ENCODE peak calls at places on chromosome 3, in nine cellular contexts. F is B cell; T is HS-5; Y is ELF-1; L is activated CD8-positive, alpha-beta memory T cell treated with anti-CD3 and anti-CD28 coated beads, Interleukin-2, amount 50 U/mL, for 48 hours; D is amniotic stem cell; O is HTR-8/SVneo; R is GM20000; E is caudate nucleus. B is an unnamed sample.

GRCh38 chr3:194908972-194909371 is 223.3 kb downstream of the FAM43A start:
- DNase-seq in O (no peak), L (no peak), D (no peak), R (no peak), Y (no peak), E (no peak), F (no peak), T (no peak), B (no peak)

GRCh38 chr3:53680026-53680425 is 166.2 kb downstream of the CHDH start:
- DNase-seq in L (no peak), D (no peak), E (no peak), Y (peak; percentile 37), R (no peak), T (no peak), F (no peak), O (no peak), B (no peak)

GRCh38 chr3:108406661-108407206 is 103.7 kb downstream of the MYH15 start:
- DNase-seq in O (peak; percentile 57), Y (peak; percentile 30), L (no peak), D (peak; percentile 24), R (peak; percentile 59), F (peak; percentile 51), E (no peak), T (no peak), B (peak; percentile 33)

GRCh38 chr3:53132347-53132746 is 2.1 kb upstream of the RFT1 start:
- DNase-seq in R (no peak), O (no peak), F (no peak), L (no peak), T (no peak), E (no peak), Y (peak; percentile 62), D (no peak), B (no peak)

GRCh38 chr3:113157408-113157980 is 53.9 kb upstream of the BOC start:
- DNase-seq in R (no peak), Y (no peak), E (no peak), D (no peak), T (no peak), L (no peak), O (no peak), F (no peak), B (no peak)

GRCh38 chr3:43426388-43426787 is 140.0 kb downstream of the SNRK start:
- DNase-seq in T (no peak), O (no peak), L (no peak), Y (peak; percentile 50), E (no peak), R (no peak), D (no peak), F (no peak), B (no peak)

GRCh38 chr3:38454179-38454883 is 641 bp downstream of the ACVR2B start:
- DNase-seq in O (no peak), D (no peak), Y (no peak), T (no peak), F (no peak), R (peak; percentile 80), L (peak; percentile 61), E (peak; percentile 50), B (peak; percentile 50)

GRCh38 chr3:113560845-113561623 is 28.7 kb downstream of the SIDT1 start:
- DNase-seq in L (no peak), R (no peak), D (no peak), F (no peak), Y (no peak), E (no peak), T (no peak), O (no peak), B (no peak)

GRCh38 chr3:51637941-51638471 is 33.0 kb upstream of the TEX264 start:
- DNase-seq in E (no peak), R (peak; percentile 69), D (peak; percentile 11), L (no peak), O (peak; percentile 73), T (no peak), Y (peak; percentile 85), F (peak; percentile 59), B (no peak)

GRCh38 chr3:177221734-177222133 is 24.5 kb upstream of the TBL1XR1 start:
- DNase-seq in D (no peak), F (no peak), Y (no peak), T (no peak), E (no peak), L (no peak), R (no peak), O (no peak), B (no peak)

GRCh38 chr3:132161608-132162007 is 126.8 kb upstream of the CPNE4 start:
- DNase-seq in D (no peak), R (no peak), O (no peak), F (no peak), Y (peak; percentile 42), L (no peak), T (no peak), E (no peak), B (no peak)

GRCh38 chr3:62171789-62172188 is 201.6 kb downstream of the FEZF2 start:
- DNase-seq in T (no peak), F (no peak), D (no peak), R (no peak), Y (no peak), E (no peak), O (no peak), L (no peak), B (no peak)

GRCh38 chr3:123757281-123757940 is 126.7 kb downstream of the MYLK start:
- DNase-seq in T (no peak), O (no peak), Y (no peak), D (no peak), E (peak; percentile 41), L (no peak), R (no peak), F (no peak), B (no peak)

GRCh38 chr3:43894176-43895049 is 203.7 kb downstream of the ABHD5 start:
- DNase-seq in O (no peak), F (no peak), T (no peak), R (peak; percentile 63), L (peak; percentile 79), D (peak; percentile 30), Y (peak; percentile 89), E (peak; percentile 58), B (peak; percentile 83)

GRCh38 chr3:47378869-47379268 is 2.0 kb upstream of the PTPN23 start:
- DNase-seq in L (no peak), T (no peak), O (no peak), Y (no peak), F (no peak), E (no peak), D (no peak), R (no peak), B (no peak)

GRCh38 chr3:143428351-143428750 is 308.8 kb downstream of the CHST2 start:
- DNase-seq in D (no peak), L (no peak), R (no peak), F (no peak), O (no peak), Y (no peak), E (no peak), T (no peak), B (no peak)

GRCh38 chr3:150216041-150216811 is 191.9 kb upstream of the TSC22D2 start:
- DNase-seq in Y (peak; percentile 79), O (peak; percentile 83), E (no peak), F (no peak), R (no peak), T (no peak), L (no peak), D (peak; percentile 26), B (no peak)

GRCh38 chr3:186247821-186248814 is 113.9 kb downstream of the DGKG start:
- DNase-seq in L (no peak), F (no peak), Y (no peak), E (peak; percentile 6), T (no peak), O (no peak), D (no peak), R (no peak), B (no peak)

GRCh38 chr3:47394867-47395266 is 14.0 kb downstream of the PTPN23 start:
- DNase-seq in O (no peak), T (no peak), D (no peak), R (no peak), F (no peak), Y (no peak), E (no peak), L (no peak), B (no peak)

GRCh38 chr3:145780301-145780700 is 380.7 kb downstream of the PLOD2 start:
- DNase-seq in E (no peak), L (no peak), O (no peak), F (no peak), D (no peak), R (no peak), T (no peak), Y (no peak), B (no peak)

GRCh38 chr3:98553021-98553563 is 21.3 kb downstream of the GPR15 start:
- DNase-seq in O (no peak), R (no peak), F (no peak), E (no peak), L (no peak), Y (no peak), T (no peak), D (no peak), B (no peak)

GRCh38 chr3:187264946-187265345 is 26.6 kb downstream of the MASP1 start:
- DNase-seq in Y (no peak), R (no peak), F (no peak), D (no peak), O (no peak), L (no peak), T (no peak), E (no peak), B (no peak)

GRCh38 chr3:125260158-125260557 is 47.6 kb upstream of the SLC12A8 start:
- DNase-seq in T (no peak), O (no peak), Y (no peak), E (no peak), F (no peak), D (no peak), R (no peak), L (no peak), B (no peak)

GRCh38 chr3:18425641-18426403 is 683 bp upstream of the SATB1 start:
- DNase-seq in D (no peak), F (peak; percentile 66), Y (peak; percentile 44), E (peak; percentile 79), R (no peak), O (no peak), T (no peak), L (no peak), B (peak; percentile 14)

GRCh38 chr3:33355611-33356010 is 78.4 kb downstream of the FBXL2 start:
- DNase-seq in T (peak; percentile 28), L (no peak), O (no peak), Y (no peak), E (no peak), D (no peak), F (no peak), R (no peak), B (no peak)

GRCh38 chr3:107106316-107106715 is 270.9 kb upstream of the CCDC54 start:
- DNase-seq in F (no peak), E (peak; percentile 10), O (peak; percentile 24), Y (no peak), T (no peak), D (no peak), R (no peak), L (no peak), B (no peak)

GRCh38 chr3:145557405-145557804 is 603.6 kb downstream of the PLOD2 start:
- DNase-seq in O (peak; percentile 0), T (no peak), D (no peak), Y (peak; percentile 3), F (no peak), R (no peak), L (no peak), E (no peak), B (no peak)

GRCh38 chr3:61018807-61019206 is 232.4 kb downstream of the FHIT start:
- DNase-seq in T (no peak), E (no peak), D (no peak), O (no peak), Y (no peak), L (no peak), F (no peak), R (no peak), B (no peak)

GRCh38 chr3:108124337-108125150 is 33.7 kb upstream of the CD47 start:
- DNase-seq in F (peak; percentile 86), R (peak; percentile 71), E (no peak), Y (no peak), L (peak; percentile 78), O (no peak), D (no peak), T (no peak), B (peak; percentile 90)

GRCh38 chr3:155096303-155097008 is 16.3 kb downstream of the MME start:
- DNase-seq in L (no peak), O (no peak), R (no peak), T (no peak), D (no peak), Y (no peak), E (no peak), F (no peak), B (no peak)

GRCh38 chr3:192570757-192571156 is 156.6 kb downstream of the FGF12 start:
- DNase-seq in Y (no peak), T (no peak), D (no peak), R (no peak), L (no peak), E (no peak), F (no peak), O (no peak), B (no peak)

B was measured in GM06990.